ENCODE peak calls at places on chromosome 11, in four cellular contexts. D, T, Z and J are unnamed samples.

GRCh38 chr11:130300567-130300966 is 14.2 kb downstream of the ZBTB44 start:
- DNase-seq in D (no peak), T (no peak), Z (no peak), J (no peak)

GRCh38 chr11:75474240-75474639 is 41.2 kb upstream of the KLHL35 start:
- DNase-seq in D (no peak), T (no peak), Z (no peak), J (no peak)

GRCh38 chr11:19774817-19775600 is 62.4 kb downstream of the NAV2 start:
- DNase-seq in D (no peak), T (no peak), Z (no peak), J (no peak)

GRCh38 chr11:134288486-134288885 is 12.3 kb downstream of the GLB1L3 start:
- DNase-seq in D (no peak), T (no peak), Z (no peak), J (no peak)

GRCh38 chr11:2437516-2437915 is 6.8 kb downstream of the TRPM5 start:
- DNase-seq in D (no peak), T (no peak), Z (no peak), J (no peak)

GRCh38 chr11:19660076-19660475 is 52.6 kb upstream of the NAV2 start:
- DNase-seq in D (no peak), T (no peak), Z (peak; percentile 79), J (peak; percentile 94)

GRCh38 chr11:104694259-104695070 is 203.8 kb downstream of the CASP12 start:
- DNase-seq in D (no peak), T (no peak), Z (peak; percentile 92), J (no peak)

GRCh38 chr11:93895106-93895862 is 44.9 kb upstream of the VSTM5 start:
- DNase-seq in D (no peak), T (no peak), Z (peak; percentile 87), J (peak; percentile 73)

GRCh38 chr11:60994450-60995135 is 23.1 kb downstream of the CD6 start:
- DNase-seq in D (no peak), T (no peak), Z (no peak), J (no peak)

GRCh38 chr11:61281581-61282250 is 13.4 kb downstream of the VWCE start:
- DNase-seq in D (peak; percentile 74), T (peak; percentile 66), Z (peak; percentile 32), J (peak; percentile 35)

GRCh38 chr11:88666364-88666763 is 328.8 kb upstream of the CTSC start:
- DNase-seq in D (no peak), T (no peak), Z (no peak), J (no peak)

GRCh38 chr11:62552931-62553838 is 6.6 kb upstream of the AHNAK start:
- DNase-seq in D (peak; percentile 91), T (peak; percentile 91), Z (peak; percentile 96), J (peak; percentile 93)

GRCh38 chr11:70270877-70271634 is 566 bp downstream of the PPFIA1 start:
- DNase-seq in D (peak; percentile 81), T (peak; percentile 33), Z (peak; percentile 42), J (peak; percentile 44)

GRCh38 chr11:111641339-111642015 is 39.2 kb downstream of the SIK2 start:
- DNase-seq in D (no peak), T (no peak), Z (no peak), J (no peak)

GRCh38 chr11:57214087-57214395 is 23.0 kb downstream of the APLNR start:
- DNase-seq in D (no peak), T (no peak), Z (peak; percentile 4), J (no peak)

GRCh38 chr11:36009469-36009868 is 65.6 kb downstream of the LDLRAD3 start:
- DNase-seq in D (no peak), T (no peak), Z (peak; percentile 75), J (peak; percentile 70)

DNA sequence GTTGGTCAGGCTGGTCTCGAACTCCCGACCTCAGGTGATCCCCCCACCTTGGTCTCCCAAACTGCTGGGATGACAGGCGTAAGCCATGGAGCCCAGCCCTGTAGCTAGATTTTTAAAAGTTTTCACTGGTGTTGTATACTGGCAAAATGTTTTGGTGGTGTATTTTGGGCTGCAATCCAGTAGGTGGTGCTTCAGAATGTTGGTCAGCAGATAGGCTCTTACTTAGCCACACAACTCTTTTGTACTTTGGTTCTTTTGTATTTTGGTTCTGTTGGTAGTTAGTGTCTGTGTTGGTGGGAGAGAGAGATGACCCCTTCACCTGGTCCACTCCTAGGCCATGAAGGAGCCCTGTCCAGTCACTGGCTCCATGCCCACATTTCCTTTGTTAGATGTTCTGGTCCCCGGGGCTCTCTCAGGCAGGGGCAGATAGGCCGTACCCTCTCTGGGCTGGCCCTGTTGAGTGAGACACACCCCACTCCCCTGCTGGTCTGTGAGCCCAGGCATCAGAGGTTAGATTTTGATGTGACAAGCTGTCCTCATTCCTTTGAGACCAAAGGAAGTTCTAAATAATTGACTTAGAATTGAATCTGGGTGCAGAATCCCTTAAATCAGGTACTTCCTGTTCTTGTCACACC is 123.8 kb downstream of the DDX10 start:
- DNase-seq in D (no peak), T (no peak), Z (peak; percentile 50), J (peak; percentile 40)
- TF ChIP-seq CTCF in D (peak; percentile 14), T (no peak), Z (peak; percentile 60), J (peak; percentile 42)

GRCh38 chr11:77115181-77115611 is 12.6 kb downstream of the OMP start:
- DNase-seq in D (no peak), T (no peak), Z (no peak), J (no peak)
- TF ChIP-seq CTCF in D (no peak), T (no peak), Z (peak; percentile 30), J (peak; percentile 20)

GRCh38 chr11:10181811-10182210 is 112.2 kb downstream of the SBF2 start:
- DNase-seq in D (no peak), T (no peak), Z (peak; percentile 45), J (peak; percentile 30)
- TF ChIP-seq CTCF in D (peak; percentile 22), T (no peak), Z (peak; percentile 16), J (peak; percentile 28)

GRCh38 chr11:80362578-80362977 is 921.7 kb upstream of the TENM4 start:
- DNase-seq in D (no peak), T (no peak), Z (no peak), J (peak; percentile 85)
- TF ChIP-seq CTCF in D (no peak), T (no peak), Z (no peak), J (no peak)

DNA sequence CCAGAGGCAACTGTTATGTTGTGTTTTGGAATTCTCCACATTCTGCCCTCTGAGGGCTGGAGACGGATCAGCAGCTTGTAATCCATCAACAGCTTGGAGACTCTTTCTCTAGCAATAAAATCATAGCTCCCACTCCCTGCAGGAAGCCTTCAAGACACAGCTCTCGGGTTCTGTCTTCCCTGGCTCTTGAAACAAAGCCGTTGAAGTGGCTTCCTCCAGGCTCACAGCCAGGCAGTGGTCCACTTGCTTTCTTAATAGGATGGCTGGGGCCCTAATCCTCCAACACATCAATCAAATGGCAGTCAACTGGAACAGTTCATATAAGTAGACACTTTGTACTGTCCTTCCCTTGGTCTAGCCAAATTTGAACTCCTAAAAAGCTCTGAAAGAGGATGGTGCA is 74.4 kb downstream of the SC5D start:
- DNase-seq in D (no peak), T (no peak), Z (no peak), J (no peak)
- TF ChIP-seq CTCF in D (no peak), T (no peak), Z (no peak), J (no peak)

DNA sequence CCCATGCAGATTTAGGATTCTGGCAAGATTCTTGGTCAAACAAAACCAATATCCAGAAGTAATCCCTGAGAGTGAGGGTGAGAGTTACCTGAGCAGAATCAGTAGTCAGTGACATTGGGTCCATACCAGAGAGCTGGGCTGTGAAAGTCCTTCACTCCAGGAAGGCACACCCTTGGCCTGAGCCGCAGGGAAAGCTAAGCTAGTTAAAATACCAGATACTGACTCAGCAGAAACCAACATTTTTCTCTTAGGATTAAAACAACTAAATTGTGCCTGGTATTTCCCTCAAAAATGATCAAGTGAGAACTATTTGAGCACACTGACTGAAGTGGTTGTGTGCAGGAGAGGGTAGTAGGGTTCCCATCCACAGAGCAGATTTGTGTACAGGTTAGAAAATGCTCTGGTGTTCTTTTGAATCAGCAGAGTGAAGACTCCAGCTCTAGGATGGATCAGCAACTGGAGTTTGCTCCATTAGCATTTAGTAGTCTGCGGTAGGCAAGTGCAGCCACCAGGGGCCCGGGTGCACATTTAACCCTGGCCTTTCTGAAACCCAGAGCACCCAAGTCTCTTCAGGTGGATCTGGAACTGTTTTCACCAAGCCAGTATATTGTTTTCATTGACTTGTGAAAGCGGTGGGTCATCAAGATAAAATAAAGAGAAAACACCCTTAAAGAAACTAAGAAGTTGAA is 100.7 kb upstream of the CLPB start:
- DNase-seq in D (no peak), T (no peak), Z (no peak), J (no peak)
- TF ChIP-seq CTCF in D (no peak), T (no peak), Z (peak; percentile 7), J (no peak)

GRCh38 chr11:128884054-128884453 is 7.1 kb upstream of the KCNJ5 start:
- DNase-seq in D (no peak), T (no peak), Z (no peak), J (no peak)

GRCh38 chr11:128888034-128888985 is 2.8 kb upstream of the KCNJ5 start:
- DNase-seq in D (no peak), T (no peak), Z (no peak), J (peak; percentile 33)

GRCh38 chr11:128889657-128890213 is 1.4 kb upstream of the KCNJ5 start:
- DNase-seq in D (no peak), T (no peak), Z (no peak), J (no peak)

GRCh38 chr11:128884703-128885338 is 6.3 kb upstream of the KCNJ5 start:
- DNase-seq in D (no peak), T (peak; percentile 70), Z (peak; percentile 70), J (peak; percentile 79)

DNA sequence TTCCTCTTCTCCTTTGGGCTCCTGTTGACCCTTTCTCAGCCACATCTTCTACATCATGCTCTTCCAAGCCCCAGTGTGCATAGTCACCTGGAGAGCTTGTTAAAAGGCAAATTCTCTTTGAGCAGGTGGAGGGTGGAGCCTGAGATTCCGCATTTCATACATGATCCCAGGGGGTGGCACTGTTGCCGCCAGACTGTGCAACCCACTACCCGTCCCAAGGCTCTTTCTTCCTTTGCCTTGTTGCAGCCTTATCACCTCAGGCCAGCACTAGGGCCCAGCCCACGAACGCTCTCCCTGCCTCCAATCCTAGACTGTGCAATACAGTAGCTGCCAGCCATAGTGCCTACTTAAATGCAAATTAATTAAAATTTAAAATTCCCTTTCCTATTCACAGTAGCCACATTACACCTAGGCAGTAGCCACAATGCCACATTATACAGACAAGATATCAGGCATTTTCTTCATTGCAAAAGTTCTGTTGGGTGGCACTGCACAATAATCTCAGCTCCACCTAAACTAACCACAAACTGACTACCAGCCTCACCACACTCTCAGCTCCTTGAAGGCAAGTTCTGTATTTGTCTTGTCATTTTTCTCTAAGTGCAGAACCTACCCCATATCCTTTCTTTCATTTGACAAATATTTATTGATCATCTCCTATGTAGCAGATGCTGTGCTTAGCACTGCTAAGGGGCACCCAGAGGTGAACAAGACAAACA is 4.6 kb upstream of the KCNJ5 start:
- DNase-seq in D (no peak), T (peak; percentile 71), Z (no peak), J (peak; percentile 56)
- TF ChIP-seq CTCF in D (no peak), T (no peak), Z (peak; percentile 45), J (peak; percentile 32)

DNA sequence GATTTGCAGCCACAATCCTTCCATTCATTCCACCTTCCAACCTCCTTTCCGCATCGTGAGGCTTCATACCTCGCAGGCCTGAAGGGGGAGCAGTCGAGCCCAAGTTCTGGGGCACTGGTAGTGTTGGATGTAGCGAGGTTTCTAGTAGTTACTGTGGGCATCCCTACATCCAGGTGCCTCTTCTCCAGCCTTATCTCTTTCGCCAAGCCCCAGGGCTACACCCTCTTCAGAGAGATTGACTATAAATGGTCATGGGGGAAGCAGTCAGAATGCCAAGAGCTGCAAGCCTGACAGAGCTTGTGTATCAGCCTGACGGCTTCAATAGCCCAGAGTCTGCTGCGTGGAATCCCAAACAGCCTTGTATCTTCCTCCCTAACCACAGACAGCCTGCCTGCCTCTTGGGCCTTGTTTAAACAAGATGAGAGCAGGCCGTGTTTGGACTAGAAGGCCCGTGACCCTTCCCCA is 28.9 kb downstream of the CLMP start:
- DNase-seq in D (peak; percentile 71), T (no peak), Z (peak; percentile 77), J (peak; percentile 67)
- TF ChIP-seq CTCF in D (peak; percentile 46), T (no peak), Z (peak; percentile 81), J (peak; percentile 29)